ENCODE peak calls at places on chromosomes 4 and X, in eight cellular contexts. E is AG04449, D is mesothelial cell of epicardium, K is stomach, O is cardiac fibroblast, C is glutamatergic neuron, J is sigmoid colon, A is lower lobe of right lung. Y is an unnamed sample.

GRCh38 chrX:150486011-150486410 is 82.4 kb upstream of the MTM1 start:
- DNase-seq in J (peak), A (no peak), K (peak), E (no peak), C (peak), O (peak), D (no peak), Y (peak)

GRCh38 chr4:166527500-166527899 is 654.5 kb downstream of the TLL1 start:
- DNase-seq in O (peak), K (no peak), J (no peak), C (no peak), A (no peak), D (no peak), E (peak), Y (no peak)

GRCh38 chr4:106868381-106869035 is 167.6 kb downstream of the DKK2 start:
- DNase-seq in K (no peak), O (peak), J (no peak), E (peak), D (no peak), C (no peak), A (no peak), Y (no peak)

GRCh38 chr4:17981063-17981462 is 40.5 kb downstream of the LCORL start:
- DNase-seq in D (no peak), O (peak), J (no peak), A (no peak), K (no peak), C (no peak), E (no peak), Y (no peak)

GRCh38 chr4:7371122-7371941 is 63.4 kb downstream of the PSAPL1 start:
- DNase-seq in D (no peak), A (no peak), E (no peak), O (peak), C (no peak), J (no peak), K (no peak), Y (no peak)

GRCh38 chrX:50067435-50068292 is 133.1 kb downstream of the AKAP4 start:
- DNase-seq in C (peak), D (peak), A (peak), E (no peak), J (no peak), O (peak), K (no peak), Y (peak)

GRCh38 chr4:123325241-123325681 is 71.3 kb upstream of the SPRY1 start:
- DNase-seq in E (no peak), K (no peak), J (no peak), A (no peak), C (no peak), D (no peak), O (no peak), Y (no peak)

GRCh38 chrX:24629701-24630100 is 17.4 kb downstream of the PCYT1B start:
- DNase-seq in K (no peak), C (no peak), A (no peak), E (no peak), D (no peak), O (no peak), J (no peak), Y (no peak)

GRCh38 chrX:53682885-53683555 is 3.5 kb downstream of the HUWE1 start:
- DNase-seq in D (peak), E (no peak), C (peak), K (no peak), J (peak), O (peak), A (no peak), Y (peak)

GRCh38 chrX:19776753-19777152 is 110.6 kb downstream of the SH3KBP1 start:
- DNase-seq in J (no peak), A (no peak), O (no peak), K (no peak), D (no peak), C (no peak), E (no peak), Y (no peak)

GRCh38 chrX:118865231-118865630 is 41.6 kb downstream of the ZCCHC12 start:
- DNase-seq in K (no peak), O (no peak), C (no peak), D (no peak), A (no peak), E (no peak), J (no peak), Y (no peak)

GRCh38 chrX:112636951-112637541 is 42.7 kb downstream of the LHFPL1 start:
- DNase-seq in O (peak), K (no peak), A (no peak), D (no peak), C (no peak), E (peak), J (no peak), Y (no peak)

GRCh38 chr4:184451726-184452125 is 22.6 kb downstream of the IRF2 start:
- DNase-seq in E (no peak), A (no peak), D (no peak), O (no peak), C (no peak), J (no peak), K (no peak), Y (no peak)

GRCh38 chr4:31051565-31051964 is 331.4 kb downstream of the PCDH7 start:
- DNase-seq in K (no peak), O (no peak), C (no peak), J (no peak), D (no peak), E (no peak), A (no peak), Y (no peak)

GRCh38 chrX:107672955-107673378 is 44.7 kb downstream of the PRPS1 start:
- DNase-seq in K (peak), J (peak), D (no peak), O (peak), E (no peak), C (peak), A (peak), Y (peak)

GRCh38 chr4:108345862-108346530 is 177.3 kb upstream of the LEF1 start:
- DNase-seq in A (no peak), D (no peak), C (no peak), K (no peak), O (no peak), E (peak), J (no peak), Y (no peak)

GRCh38 chr4:99008051-99008450 is 12.5 kb downstream of the METAP1 start:
- DNase-seq in K (no peak), E (no peak), J (no peak), A (no peak), C (no peak), O (no peak), D (no peak), Y (no peak)

GRCh38 chrX:150730719-150731118 is 37.5 kb downstream of the MTMR1 start:
- DNase-seq in O (no peak), E (peak), C (no peak), J (no peak), D (no peak), K (no peak), A (no peak), Y (no peak)

GRCh38 chr4:153137168-153137567 is 67.1 kb upstream of the TRIM2 start:
- DNase-seq in J (no peak), A (no peak), E (peak), D (no peak), K (no peak), C (no peak), O (peak), Y (no peak)

GRCh38 chr4:87901426-87901825 is 68.7 kb downstream of the MEPE start:
- DNase-seq in J (no peak), D (no peak), C (no peak), K (no peak), E (peak), A (no peak), O (peak), Y (no peak)

GRCh38 chr4:156933633-156934258 is 37.9 kb downstream of the PDGFC start:
- DNase-seq in E (peak), J (no peak), K (no peak), C (no peak), A (no peak), D (no peak), O (peak), Y (no peak)

GRCh38 chr4:151098191-151098590 is 1.2 kb upstream of the RPS3A start:
- DNase-seq in C (no peak), D (no peak), A (no peak), J (peak), E (no peak), K (no peak), O (no peak), Y (no peak)

GRCh38 chr4:8305851-8306361 is 36.4 kb downstream of the HTRA3 start:
- DNase-seq in E (no peak), O (no peak), C (peak), K (no peak), J (peak), D (no peak), A (peak), Y (no peak)

GRCh38 chr4:166680801-166681200 is 553.5 kb downstream of the SPOCK3 start:
- DNase-seq in J (no peak), D (no peak), A (no peak), O (no peak), E (no peak), K (no peak), C (no peak), Y (no peak)

GRCh38 chrX:100098660-100099375 is 311.3 kb downstream of the PCDH19 start:
- DNase-seq in D (no peak), C (no peak), J (no peak), A (no peak), E (no peak), K (no peak), O (peak), Y (no peak)

GRCh38 chr4:187006189-187006618 is 282.5 kb upstream of the FAT1 start:
- DNase-seq in A (no peak), O (peak), D (no peak), J (no peak), K (no peak), C (no peak), E (peak), Y (no peak)

GRCh38 chr4:89001647-89002518 is 55.1 kb downstream of the FAM13A start:
- DNase-seq in J (no peak), D (no peak), A (no peak), E (no peak), K (no peak), O (peak), C (no peak), Y (no peak)

GRCh38 chr4:153223935-153224334 is 19.7 kb downstream of the TRIM2 start:
- DNase-seq in E (no peak), A (no peak), C (no peak), O (peak), D (no peak), K (no peak), J (no peak), Y (no peak)

GRCh38 chr4:80461412-80461811 is 125.9 kb downstream of the CFAP299 start:
- DNase-seq in A (no peak), J (no peak), C (no peak), O (no peak), E (no peak), K (no peak), D (no peak), Y (no peak)

GRCh38 chr4:23789765-23790164 is 100.1 kb downstream of the PPARGC1A start:
- DNase-seq in C (no peak), A (peak), K (no peak), O (peak), D (no peak), E (no peak), J (peak), Y (no peak)

GRCh38 chr4:105092356-105092755 is 54.3 kb upstream of the TET2 start:
- DNase-seq in A (no peak), E (peak), K (no peak), D (no peak), O (peak), J (no peak), C (no peak), Y (no peak)

GRCh38 chr4:109957227-109957626 is 44.5 kb downstream of the EGF start:
- DNase-seq in C (no peak), D (no peak), J (no peak), K (no peak), O (no peak), E (no peak), A (no peak), Y (no peak)

GRCh38 chr4:112859456-112860184 is 189.8 kb upstream of the ANK2 start:
- DNase-seq in J (no peak), A (no peak), E (no peak), C (no peak), K (no peak), O (no peak), D (no peak), Y (no peak)

GRCh38 chr4:89784686-89785227 is 52.2 kb downstream of the SNCA start:
- DNase-seq in A (no peak), C (no peak), K (no peak), J (no peak), D (no peak), E (no peak), O (no peak), Y (no peak)

GRCh38 chr4:101200561-101200960 is 146.8 kb downstream of the PPP3CA start:
- DNase-seq in O (peak), A (no peak), D (no peak), C (no peak), K (no peak), J (no peak), E (peak), Y (no peak)

GRCh38 chr4:30721353-30722091 is 1.4 kb downstream of the PCDH7 start:
- DNase-seq in K (peak), E (no peak), C (peak), O (peak), J (peak), D (peak), A (no peak), Y (peak)

DNA sequence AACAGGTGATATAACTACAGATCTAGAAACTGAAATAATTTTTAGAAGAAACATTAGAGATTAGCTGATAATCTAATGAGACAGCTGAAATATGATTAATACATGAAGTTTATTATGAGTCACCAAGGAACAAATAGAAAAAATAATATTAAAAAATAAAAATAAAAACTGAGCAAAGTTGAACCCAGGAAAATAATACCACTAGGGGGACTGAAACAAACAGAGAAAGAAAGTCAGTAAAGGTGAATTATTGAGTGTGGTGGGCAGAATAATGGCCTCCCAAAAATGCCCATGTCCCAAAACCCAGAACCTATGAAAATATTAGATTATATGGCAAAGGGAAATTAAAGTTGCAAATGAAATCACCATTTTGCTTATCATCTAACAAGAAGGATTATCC is 820.7 kb upstream of the INTU start:
- DNase-seq in E (no peak), O (no peak), J (no peak), D (no peak), C (no peak), A (no peak), K (no peak), Y (no peak)
- TF ChIP-seq CTCF in E (no peak), O (no peak), J (no peak), D (peak), C (no peak), A (no peak), K (no peak), Y (no peak)

DNA sequence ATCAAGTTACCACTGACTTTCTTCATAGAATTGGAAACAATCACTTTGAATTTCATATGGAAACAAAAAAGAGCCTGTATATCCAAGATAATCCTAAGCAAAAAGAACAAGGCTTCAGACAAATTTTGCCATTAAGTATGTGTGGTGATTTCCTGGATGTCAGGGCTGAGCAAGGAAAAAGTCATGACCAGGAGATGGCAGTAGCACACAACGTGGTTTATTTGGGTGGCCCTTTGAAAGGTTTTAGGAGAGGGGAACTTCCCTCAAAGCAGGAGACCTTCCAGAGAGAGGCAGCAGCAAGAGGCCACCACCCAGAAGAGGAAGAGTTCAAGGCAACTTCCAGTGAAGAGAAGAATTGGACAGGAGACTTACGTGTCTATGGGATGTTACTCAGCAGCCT is 18.1 kb upstream of the ZXDB start:
- DNase-seq in D (no peak), J (no peak), K (no peak), A (no peak), C (no peak), E (no peak), O (peak), Y (peak)
- TF ChIP-seq CTCF in D (no peak), J (no peak), K (no peak), A (no peak), C (no peak), E (peak), O (peak), Y (peak)

GRCh38 chr4:158840131-158840530 is 71.3 kb downstream of the FNIP2 start:
- DNase-seq in D (no peak), J (no peak), C (no peak), K (no peak), E (no peak), A (no peak), O (no peak), Y (no peak)
- TF ChIP-seq CTCF in D (no peak), J (no peak), C (no peak), K (no peak), E (no peak), A (no peak), O (no peak), Y (no peak)

DNA sequence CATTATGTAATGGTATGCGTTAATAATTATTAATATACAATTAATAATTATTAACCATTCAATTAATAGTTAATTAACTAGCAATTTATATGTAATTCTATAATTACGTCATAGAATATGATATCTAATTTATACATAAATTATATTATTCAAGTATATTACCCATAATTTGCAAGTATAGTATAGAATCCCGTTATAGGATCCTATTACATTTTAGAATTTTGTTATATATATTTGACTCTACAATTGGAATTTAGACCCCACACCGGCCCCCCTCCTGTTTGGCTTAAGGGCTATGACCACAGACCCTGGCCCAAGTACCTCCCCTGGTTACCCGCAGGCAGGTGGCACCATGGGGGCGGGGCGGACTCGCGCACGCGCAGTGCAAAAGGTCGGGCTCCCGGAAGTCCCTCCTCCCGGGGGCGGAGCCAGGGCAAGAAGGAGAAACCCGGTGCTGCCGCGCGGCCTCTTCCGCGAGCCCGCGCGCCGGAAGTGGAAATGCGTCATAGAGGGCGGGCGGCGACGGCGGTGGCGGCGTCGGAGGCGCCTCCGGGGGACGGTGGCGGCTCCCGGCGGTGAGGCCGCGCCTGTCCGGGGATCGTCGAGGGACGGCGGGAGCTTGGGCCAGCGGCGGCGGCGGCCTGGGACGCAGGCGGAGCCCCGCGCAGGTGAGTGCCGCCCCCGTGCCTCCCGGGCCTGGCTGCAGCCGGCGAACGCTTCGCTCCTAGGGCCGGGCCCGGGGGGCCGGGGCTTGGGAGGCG is at the start of gene AKAP17A:
- DNase-seq in D (peak), C (peak), O (peak), E (peak), J (peak), K (peak), A (peak), Y (peak)
- TF ChIP-seq CTCF in D (no peak), C (no peak), O (no peak), E (no peak), J (no peak), K (peak), A (peak), Y (no peak)

DNA sequence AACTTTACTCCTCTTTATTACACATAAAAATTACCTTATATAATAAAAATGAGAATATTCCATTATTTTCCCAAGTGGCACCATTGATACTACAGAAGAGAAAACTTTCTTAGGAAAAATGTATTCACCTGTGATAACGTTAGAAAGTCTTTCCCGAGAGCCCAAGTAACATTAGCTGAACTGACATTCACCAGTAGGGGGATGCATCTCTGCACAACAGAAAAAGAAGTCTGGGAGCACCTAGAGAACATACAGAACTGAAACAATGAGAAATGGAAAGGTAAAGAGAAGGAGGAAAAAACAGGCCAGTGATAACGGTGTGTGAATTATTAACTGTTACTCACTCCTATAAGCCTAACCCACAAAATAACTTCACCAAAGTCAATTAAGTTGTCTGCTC is 423.3 kb downstream of the CENPC start:
- DNase-seq in A (no peak), E (no peak), C (no peak), D (no peak), K (no peak), O (peak), J (no peak), Y (no peak)
- TF ChIP-seq CTCF in A (no peak), E (no peak), C (peak), D (peak), K (no peak), O (peak), J (no peak), Y (peak)

DNA sequence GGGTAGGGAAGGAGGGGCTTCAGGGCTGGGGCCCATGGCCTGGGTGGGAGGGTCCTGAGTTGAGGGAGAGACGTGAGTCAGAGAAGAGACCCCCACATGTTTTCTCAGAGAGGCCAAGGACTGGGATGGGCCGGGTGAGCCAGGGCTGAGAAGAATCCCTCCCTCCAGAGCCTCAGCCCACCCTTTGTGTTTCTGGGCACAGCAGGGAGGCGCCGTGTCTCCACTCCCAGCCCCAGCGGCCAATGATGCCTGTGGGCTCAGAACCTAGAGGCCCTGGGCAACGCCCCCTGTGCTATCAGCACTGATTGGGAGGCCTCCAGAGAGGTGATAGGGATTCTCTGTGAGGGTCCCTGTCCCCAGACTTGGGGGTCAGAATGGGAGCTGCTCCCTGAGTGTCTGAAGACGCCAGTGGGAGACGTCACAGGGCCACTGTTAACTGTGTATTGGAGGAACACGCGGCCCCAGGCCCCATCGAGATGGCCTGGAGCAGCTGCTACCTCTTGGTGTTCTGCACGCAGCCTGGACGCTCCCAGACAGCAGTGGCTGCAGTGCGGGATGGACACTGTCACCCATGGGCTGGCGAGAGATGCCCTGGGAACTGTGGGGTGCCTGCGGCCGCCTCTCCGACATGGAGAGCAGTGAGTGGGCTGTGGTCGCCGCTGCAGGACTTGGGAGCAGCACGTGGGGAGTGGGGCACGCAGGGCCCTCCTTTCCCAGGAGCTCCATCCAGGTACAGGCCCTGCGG is 8.5 kb downstream of the FGFRL1 start:
- DNase-seq in O (no peak), D (no peak), E (no peak), A (no peak), J (no peak), K (no peak), C (no peak), Y (peak)
- TF ChIP-seq CTCF in O (no peak), D (no peak), E (no peak), A (no peak), J (no peak), K (no peak), C (no peak), Y (no peak)

Y was measured in nephron progenitor cell.